ENCODE peak calls at places on chromosome 4, in eight cellular contexts. One of them, this sample, is unnamed.

GRCh38 chr4:75429208-75429607 is 85.0 kb downstream of the RCHY1 start:
- DNase-seq in AG08395: no peak
- DNase-seq in stimulated activated CD8-positive, alpha-beta memory T cell treated with anti-CD3 and anti-CD28 coated beads, Interleukin-4, amount 100 ng/mL, for 48 hours: no peak
- DNase-seq in hippocampal formation: no peak
- DNase-seq in stromal cell of bone marrow: no peak
- DNase-seq in naive thymus-derived CD4-positive, alpha-beta T cell: no peak
- DNase-seq in hypothalamus: no peak
- DNase-seq in GM18507: no peak
- DNase-seq in this sample: peak

GRCh38 chr4:24054910-24055309 is 165.1 kb upstream of the PPARGC1A start:
- DNase-seq in hippocampal formation: no peak
- DNase-seq in stromal cell of bone marrow: no peak
- DNase-seq in hypothalamus: no peak
- DNase-seq in naive thymus-derived CD4-positive, alpha-beta T cell: no peak
- DNase-seq in GM18507: no peak
- DNase-seq in stimulated activated CD8-positive, alpha-beta memory T cell treated with anti-CD3 and anti-CD28 coated beads, Interleukin-4, amount 100 ng/mL, for 48 hours: no peak
- DNase-seq in AG08395: no peak
- DNase-seq in this sample: no peak

GRCh38 chr4:16897351-16897750 is 1.1 kb downstream of the LDB2 start:
- DNase-seq in naive thymus-derived CD4-positive, alpha-beta T cell: no peak
- DNase-seq in AG08395: peak
- DNase-seq in GM18507: no peak
- DNase-seq in stimulated activated CD8-positive, alpha-beta memory T cell treated with anti-CD3 and anti-CD28 coated beads, Interleukin-4, amount 100 ng/mL, for 48 hours: no peak
- DNase-seq in hypothalamus: no peak
- DNase-seq in hippocampal formation: no peak
- DNase-seq in stromal cell of bone marrow: no peak
- DNase-seq in this sample: no peak

GRCh38 chr4:182843813-182844325 is 73.3 kb downstream of the DCTD start:
- DNase-seq in AG08395: no peak
- DNase-seq in hippocampal formation: no peak
- DNase-seq in stromal cell of bone marrow: no peak
- DNase-seq in hypothalamus: no peak
- DNase-seq in stimulated activated CD8-positive, alpha-beta memory T cell treated with anti-CD3 and anti-CD28 coated beads, Interleukin-4, amount 100 ng/mL, for 48 hours: no peak
- DNase-seq in GM18507: no peak
- DNase-seq in naive thymus-derived CD4-positive, alpha-beta T cell: no peak
- DNase-seq in this sample: no peak

GRCh38 chr4:10198365-10198764 is 81.8 kb upstream of the WDR1 start:
- DNase-seq in AG08395: peak
- DNase-seq in stromal cell of bone marrow: no peak
- DNase-seq in stimulated activated CD8-positive, alpha-beta memory T cell treated with anti-CD3 and anti-CD28 coated beads, Interleukin-4, amount 100 ng/mL, for 48 hours: no peak
- DNase-seq in naive thymus-derived CD4-positive, alpha-beta T cell: no peak
- DNase-seq in hippocampal formation: no peak
- DNase-seq in hypothalamus: no peak
- DNase-seq in GM18507: no peak
- DNase-seq in this sample: no peak

GRCh38 chr4:687975-688694 is 816 bp downstream of the SLC49A3 start:
- DNase-seq in GM18507: no peak
- DNase-seq in hypothalamus: no peak
- DNase-seq in naive thymus-derived CD4-positive, alpha-beta T cell: no peak
- DNase-seq in AG08395: no peak
- DNase-seq in hippocampal formation: no peak
- DNase-seq in stromal cell of bone marrow: no peak
- DNase-seq in stimulated activated CD8-positive, alpha-beta memory T cell treated with anti-CD3 and anti-CD28 coated beads, Interleukin-4, amount 100 ng/mL, for 48 hours: no peak
- DNase-seq in this sample: no peak

GRCh38 chr4:165325732-165326512 is 1.5 kb upstream of the MSMO1 start:
- DNase-seq in AG08395: peak
- DNase-seq in hypothalamus: no peak
- DNase-seq in naive thymus-derived CD4-positive, alpha-beta T cell: no peak
- DNase-seq in stromal cell of bone marrow: no peak
- DNase-seq in stimulated activated CD8-positive, alpha-beta memory T cell treated with anti-CD3 and anti-CD28 coated beads, Interleukin-4, amount 100 ng/mL, for 48 hours: peak
- DNase-seq in GM18507: no peak
- DNase-seq in hippocampal formation: no peak
- DNase-seq in this sample: no peak

GRCh38 chr4:52991452-52991851 is 129.3 kb downstream of the RASL11B start:
- DNase-seq in AG08395: no peak
- DNase-seq in naive thymus-derived CD4-positive, alpha-beta T cell: no peak
- DNase-seq in stromal cell of bone marrow: no peak
- DNase-seq in hippocampal formation: no peak
- DNase-seq in stimulated activated CD8-positive, alpha-beta memory T cell treated with anti-CD3 and anti-CD28 coated beads, Interleukin-4, amount 100 ng/mL, for 48 hours: no peak
- DNase-seq in GM18507: no peak
- DNase-seq in hypothalamus: no peak
- DNase-seq in this sample: no peak

GRCh38 chr4:113878718-113879117 is 100.7 kb downstream of the ARSJ start:
- DNase-seq in stimulated activated CD8-positive, alpha-beta memory T cell treated with anti-CD3 and anti-CD28 coated beads, Interleukin-4, amount 100 ng/mL, for 48 hours: no peak
- DNase-seq in GM18507: no peak
- DNase-seq in hypothalamus: no peak
- DNase-seq in stromal cell of bone marrow: no peak
- DNase-seq in hippocampal formation: no peak
- DNase-seq in AG08395: no peak
- DNase-seq in naive thymus-derived CD4-positive, alpha-beta T cell: no peak
- DNase-seq in this sample: no peak

GRCh38 chr4:32022071-32022470 is 1301.9 kb downstream of the PCDH7 start:
- DNase-seq in stromal cell of bone marrow: no peak
- DNase-seq in stimulated activated CD8-positive, alpha-beta memory T cell treated with anti-CD3 and anti-CD28 coated beads, Interleukin-4, amount 100 ng/mL, for 48 hours: no peak
- DNase-seq in hypothalamus: no peak
- DNase-seq in naive thymus-derived CD4-positive, alpha-beta T cell: no peak
- DNase-seq in AG08395: no peak
- DNase-seq in hippocampal formation: no peak
- DNase-seq in GM18507: no peak
- DNase-seq in this sample: no peak

GRCh38 chr4:79253930-79254329 is 71.9 kb downstream of the NAA11 start:
- DNase-seq in stromal cell of bone marrow: no peak
- DNase-seq in stimulated activated CD8-positive, alpha-beta memory T cell treated with anti-CD3 and anti-CD28 coated beads, Interleukin-4, amount 100 ng/mL, for 48 hours: no peak
- DNase-seq in GM18507: no peak
- DNase-seq in hippocampal formation: no peak
- DNase-seq in hypothalamus: no peak
- DNase-seq in AG08395: no peak
- DNase-seq in naive thymus-derived CD4-positive, alpha-beta T cell: no peak
- DNase-seq in this sample: no peak

GRCh38 chr4:98506462-98507132 is 151.8 kb downstream of the TSPAN5 start:
- DNase-seq in GM18507: no peak
- DNase-seq in stimulated activated CD8-positive, alpha-beta memory T cell treated with anti-CD3 and anti-CD28 coated beads, Interleukin-4, amount 100 ng/mL, for 48 hours: no peak
- DNase-seq in hypothalamus: no peak
- DNase-seq in AG08395: no peak
- DNase-seq in hippocampal formation: no peak
- DNase-seq in naive thymus-derived CD4-positive, alpha-beta T cell: no peak
- DNase-seq in stromal cell of bone marrow: no peak
- DNase-seq in this sample: no peak

GRCh38 chr4:39042365-39042764 is 10.2 kb upstream of the TMEM156 start:
- DNase-seq in stromal cell of bone marrow: no peak
- DNase-seq in hypothalamus: peak
- DNase-seq in stimulated activated CD8-positive, alpha-beta memory T cell treated with anti-CD3 and anti-CD28 coated beads, Interleukin-4, amount 100 ng/mL, for 48 hours: no peak
- DNase-seq in hippocampal formation: no peak
- DNase-seq in naive thymus-derived CD4-positive, alpha-beta T cell: no peak
- DNase-seq in GM18507: no peak
- DNase-seq in AG08395: no peak
- DNase-seq in this sample: no peak